ENCODE peak calls at places on chromosome 10, in ten cellular contexts. U is effector CD4-positive, alpha-beta T cell; N is GM20000; H is adrenal gland; Z is glomerular endothelial cell; L is adipocyte; Q is body of pancreas; T is naive thymus-derived CD4-positive, alpha-beta T cell; D is activated CD4-positive, alpha-beta T cell treated with anti-CD3 and anti-CD28 coated beads, Interleukin-2, amount 10 ng/mL, durations not matched to agents 7 days and 5 days; J is CD4-positive, alpha-beta T cell. X is an unnamed sample.

GRCh38 chr10:61779950-61780659 is 117.4 kb downstream of the CABCOCO1 start:
- DNase-seq in H (no peak), T (no peak), Q (peak), L (peak), N (no peak), J (no peak), U (no peak), D (no peak), Z (no peak), X (peak)

GRCh38 chr10:88270871-88271713 is 312.0 kb downstream of the RNLS start:
- DNase-seq in U (peak), J (peak), N (peak), Z (no peak), D (peak), H (no peak), Q (peak), L (peak), T (peak), X (peak)

GRCh38 chr10:115432188-115432819 is 339.1 kb downstream of the ATRNL1 start:
- DNase-seq in T (no peak), U (no peak), J (no peak), L (peak), N (no peak), H (no peak), D (no peak), Q (no peak), Z (no peak), X (no peak)

GRCh38 chr10:100883322-100883821 is 29.4 kb upstream of the SLF2 start:
- DNase-seq in T (no peak), J (no peak), N (no peak), U (no peak), Q (no peak), Z (no peak), L (no peak), H (no peak), D (no peak), X (no peak)

GRCh38 chr10:114611617-114612016 is 46.5 kb downstream of the ABLIM1 start:
- DNase-seq in D (no peak), H (no peak), U (no peak), Z (no peak), N (no peak), Q (no peak), L (no peak), J (no peak), T (no peak), X (no peak)

GRCh38 chr10:44689368-44689767 is 221.8 kb upstream of the TMEM72 start:
- DNase-seq in Z (no peak), J (no peak), H (no peak), Q (no peak), N (no peak), U (no peak), L (peak), D (no peak), T (no peak), X (no peak)

GRCh38 chr10:122168598-122168997 is 102.5 kb upstream of the BTBD16 start:
- DNase-seq in T (no peak), U (no peak), H (no peak), Q (no peak), J (no peak), L (no peak), Z (no peak), D (no peak), N (no peak), X (no peak)

GRCh38 chr10:54203426-54203825 is 597.6 kb downstream of the PCDH15 start:
- DNase-seq in Z (no peak), U (no peak), H (no peak), Q (no peak), L (no peak), D (no peak), T (no peak), J (no peak), N (no peak), X (no peak)

GRCh38 chr10:12707461-12708185 is 293.9 kb downstream of the CCDC3 start:
- DNase-seq in H (no peak), N (peak), D (peak), Z (peak), U (no peak), T (no peak), J (no peak), Q (peak), L (peak), X (peak)

GRCh38 chr10:100887761-100888296 is 24.9 kb upstream of the SLF2 start:
- DNase-seq in Z (no peak), L (no peak), J (no peak), D (no peak), H (no peak), U (no peak), Q (no peak), N (no peak), T (no peak), X (no peak)

GRCh38 chr10:60417024-60417423 is 27.3 kb upstream of the ANK3 start:
- DNase-seq in T (no peak), Q (no peak), J (no peak), L (no peak), H (no peak), D (no peak), Z (no peak), U (no peak), N (no peak), X (peak)

GRCh38 chr10:137031-137430 is 1.8 kb downstream of the ZMYND11 start:
- DNase-seq in D (peak), L (peak), T (peak), J (peak), N (peak), H (no peak), Z (no peak), U (peak), Q (no peak), X (no peak)

GRCh38 chr10:94146313-94146712 is 152.6 kb downstream of the PLCE1 start:
- DNase-seq in L (no peak), T (no peak), H (no peak), U (no peak), J (no peak), Z (no peak), D (no peak), Q (no peak), N (no peak), X (no peak)

GRCh38 chr10:14604181-14605142 is 170.2 kb downstream of the FAM107B start:
- DNase-seq in Q (peak), T (peak), H (peak), J (peak), L (peak), N (peak), Z (no peak), D (peak), U (peak), X (peak)

GRCh38 chr10:103278862-103279298 is 1.9 kb downstream of the INA start:
- DNase-seq in U (peak), Z (no peak), Q (peak), H (peak), N (peak), L (peak), J (peak), D (peak), T (peak), X (peak)

GRCh38 chr10:129631011-129631410 is 164.0 kb downstream of the MGMT start:
- DNase-seq in Z (no peak), T (no peak), D (no peak), N (no peak), U (no peak), Q (no peak), L (peak), H (no peak), J (no peak), X (peak)

GRCh38 chr10:93912443-93912842 is 18.7 kb downstream of the SLC35G1 start:
- DNase-seq in U (no peak), N (no peak), D (no peak), Q (no peak), H (no peak), T (no peak), Z (no peak), L (no peak), J (no peak), X (no peak)

GRCh38 chr10:84783386-84783785 is 455.0 kb downstream of the CCSER2 start:
- DNase-seq in U (no peak), Z (no peak), D (peak), N (peak), J (no peak), T (no peak), H (peak), L (peak), Q (peak), X (no peak)

GRCh38 chr10:121282797-121283515 is 315.3 kb downstream of the FGFR2 start:
- DNase-seq in U (no peak), N (no peak), J (no peak), D (no peak), Q (no peak), T (no peak), H (no peak), L (no peak), Z (no peak), X (no peak)

GRCh38 chr10:93235686-93236085 is 162.0 kb downstream of the CYP26A1 start:
- DNase-seq in D (no peak), H (peak), T (no peak), J (no peak), Q (peak), Z (no peak), L (peak), U (no peak), N (no peak), X (peak)

GRCh38 chr10:97135464-97135863 is 50.3 kb downstream of the SLIT1 start:
- DNase-seq in N (no peak), D (no peak), L (no peak), Q (no peak), J (no peak), T (no peak), Z (no peak), H (no peak), U (no peak), X (no peak)

GRCh38 chr10:79234391-79235318 is 112.6 kb upstream of the PPIF start:
- DNase-seq in H (no peak), J (no peak), D (no peak), T (no peak), Z (no peak), U (no peak), L (no peak), N (no peak), Q (no peak), X (no peak)

GRCh38 chr10:123361832-123362231 is 207.6 kb downstream of the BUB3 start:
- DNase-seq in Q (no peak), J (no peak), N (no peak), L (no peak), D (no peak), H (no peak), T (no peak), Z (no peak), U (no peak), X (no peak)

X was measured in fibroblast of gingiva.